ENCODE peak calls at places on chromosome 5, in nine cellular contexts. S is upper lobe of right lung, L is right lobe of liver, N is lower lobe of right lung, P is heart left ventricle, V is cardiac muscle cell, E is A549, T is AG10803, K is H1. I is an unnamed sample.

GRCh38 chr5:122515709-122516431 is 203.8 kb downstream of the SNCAIP start:
- DNase-seq in S (no peak), L (peak), N (no peak), P (peak), V (peak), E (peak), T (peak), K (no peak), I (peak)

GRCh38 chr5:1537166-1538154 is 13.7 kb upstream of the LPCAT1 start:
- DNase-seq in S (peak), L (peak), N (no peak), P (peak), V (no peak), E (no peak), T (no peak), K (peak), I (no peak)

GRCh38 chr5:81334304-81335061 is 33.1 kb downstream of the ZCCHC9 start:
- DNase-seq in S (no peak), L (no peak), N (no peak), P (no peak), V (no peak), E (no peak), T (no peak), K (no peak), I (no peak)

GRCh38 chr5:149317281-149318048 is 27.8 kb upstream of the GRPEL2 start:
- DNase-seq in S (no peak), L (no peak), N (no peak), P (no peak), V (peak), E (peak), T (peak), K (no peak), I (no peak)

GRCh38 chr5:167840736-167841135 is 450.7 kb upstream of the WWC1 start:
- DNase-seq in S (no peak), L (no peak), N (no peak), P (no peak), V (no peak), E (no peak), T (peak), K (no peak), I (no peak)

GRCh38 chr5:145464194-145464593 is 370.9 kb downstream of the PRELID2 start:
- DNase-seq in S (no peak), L (no peak), N (no peak), P (no peak), V (no peak), E (no peak), T (no peak), K (no peak), I (no peak)

GRCh38 chr5:52987711-52988329 is 1.3 kb upstream of the ITGA2 start:
- DNase-seq in S (no peak), L (no peak), N (no peak), P (no peak), V (no peak), E (peak), T (no peak), K (no peak), I (no peak)

GRCh38 chr5:115685480-115685879 is 59.6 kb upstream of the TMED7 start:
- DNase-seq in S (no peak), L (no peak), N (no peak), P (no peak), V (no peak), E (no peak), T (no peak), K (no peak), I (no peak)

GRCh38 chr5:173547579-173547978 is 68.9 kb downstream of the BOD1 start:
- DNase-seq in S (no peak), L (no peak), N (no peak), P (no peak), V (no peak), E (no peak), T (peak), K (no peak), I (peak)

GRCh38 chr5:162096448-162096847 is 28.9 kb downstream of the GABRG2 start:
- DNase-seq in S (no peak), L (no peak), N (no peak), P (no peak), V (no peak), E (no peak), T (no peak), K (no peak), I (no peak)
- TF ChIP-seq CTCF in S (no peak), L (no peak), N (no peak), P (no peak), V (no peak), E (no peak), T (no peak), K (no peak), I (peak)

GRCh38 chr5:78641060-78641474 is 7.5 kb downstream of the LHFPL2 start:
- DNase-seq in S (no peak), L (no peak), N (no peak), P (no peak), V (no peak), E (no peak), T (no peak), K (no peak), I (no peak)
- H3K4me3 ChIP-seq in S (no peak), L (no peak), N (no peak), P (no peak), V (peak), E (no peak), T (no peak), K (no peak), I (peak)

DNA sequence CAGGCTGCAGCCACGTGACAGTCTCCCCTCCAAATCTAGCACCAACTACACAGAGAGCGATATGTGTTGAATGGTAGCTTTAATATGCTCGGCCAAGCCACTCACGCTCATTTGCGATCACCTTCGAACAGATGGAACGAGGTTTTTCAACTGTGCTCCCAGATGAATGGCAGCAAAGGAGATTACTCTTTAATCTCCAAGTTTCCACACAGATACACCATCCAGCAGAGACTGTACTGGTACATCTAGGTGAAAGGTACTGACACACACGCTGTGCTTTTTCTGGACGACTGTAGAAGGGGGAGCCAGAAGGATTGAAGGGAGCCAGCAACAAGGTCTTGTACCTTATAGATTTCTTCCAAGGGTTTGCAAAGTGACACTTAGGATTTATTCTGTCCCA is 263.9 kb downstream of the NR3C1 start:
- DNase-seq in S (no peak), L (no peak), N (no peak), P (no peak), V (no peak), E (no peak), T (no peak), K (no peak), I (no peak)
- TF ChIP-seq CTCF in S (no peak), L (no peak), N (no peak), P (no peak), V (no peak), E (no peak), T (no peak), K (no peak), I (no peak)

GRCh38 chr5:153516503-153516902 is 26.0 kb downstream of the GRIA1 start:
- DNase-seq in S (no peak), L (no peak), N (no peak), P (no peak), V (no peak), E (no peak), T (no peak), K (no peak), I (no peak)
- H3K4me3 ChIP-seq in S (no peak), L (no peak), N (no peak), P (no peak), V (no peak), E (no peak), T (no peak), K (no peak), I (no peak)

GRCh38 chr5:154359222-154359583 is 86.6 kb upstream of the SAP30L start:
- DNase-seq in S (no peak), L (no peak), N (no peak), P (no peak), V (no peak), E (no peak), T (no peak), K (no peak), I (no peak)
- TF ChIP-seq CTCF in S (no peak), L (no peak), N (no peak), P (no peak), V (no peak), E (no peak), T (no peak), K (no peak), I (no peak)

GRCh38 chr5:55160493-55161209 is 680 bp downstream of the GPX8 start:
- DNase-seq in S (no peak), L (no peak), N (no peak), P (peak), V (peak), E (peak), T (peak), K (no peak), I (peak)

GRCh38 chr5:55154893-55155292 is 5.1 kb upstream of the GPX8 start:
- DNase-seq in S (no peak), L (no peak), N (no peak), P (no peak), V (no peak), E (no peak), T (peak), K (no peak), I (no peak)

DNA sequence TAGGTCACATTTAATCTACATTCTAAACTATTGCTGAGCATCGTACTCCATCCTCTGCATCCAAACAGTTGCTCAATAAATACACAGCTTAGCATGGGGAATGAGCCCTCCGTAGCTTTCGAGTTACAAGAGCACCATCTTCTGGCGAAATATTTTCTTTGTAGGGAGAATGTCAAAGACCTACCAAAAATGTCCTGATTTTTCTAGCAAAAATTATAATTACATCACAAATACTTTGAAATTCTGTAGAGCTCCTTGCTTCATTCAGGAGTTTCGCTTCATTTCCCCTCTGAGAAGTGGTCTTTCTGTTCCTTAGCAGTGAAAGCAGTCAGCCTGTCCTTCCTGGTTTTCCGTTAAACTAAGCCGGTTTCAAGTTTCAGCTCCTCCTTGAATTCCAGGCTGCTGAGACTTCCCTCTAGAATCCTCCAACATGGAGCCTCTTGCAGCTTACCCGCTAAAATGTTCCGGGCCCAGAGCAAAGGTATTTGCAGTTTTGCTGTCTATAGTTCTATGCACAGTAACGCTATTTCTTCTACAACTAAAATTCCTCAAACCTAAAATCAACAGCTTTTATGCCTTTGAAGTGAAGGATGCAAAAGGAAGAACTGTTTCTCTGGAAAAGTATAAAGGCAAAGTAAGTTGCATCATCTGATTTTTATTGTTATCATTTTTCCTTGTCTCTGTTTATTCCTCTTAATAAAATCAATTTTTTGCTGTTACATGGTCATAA is at the start of gene GPX8:
- DNase-seq in S (no peak), L (no peak), N (no peak), P (peak), V (peak), E (peak), T (peak), K (no peak), I (peak)
- H3K4me3 ChIP-seq in S (peak), L (peak), N (peak), P (peak), V (peak), E (peak), T (peak), K (peak), I (peak)

DNA sequence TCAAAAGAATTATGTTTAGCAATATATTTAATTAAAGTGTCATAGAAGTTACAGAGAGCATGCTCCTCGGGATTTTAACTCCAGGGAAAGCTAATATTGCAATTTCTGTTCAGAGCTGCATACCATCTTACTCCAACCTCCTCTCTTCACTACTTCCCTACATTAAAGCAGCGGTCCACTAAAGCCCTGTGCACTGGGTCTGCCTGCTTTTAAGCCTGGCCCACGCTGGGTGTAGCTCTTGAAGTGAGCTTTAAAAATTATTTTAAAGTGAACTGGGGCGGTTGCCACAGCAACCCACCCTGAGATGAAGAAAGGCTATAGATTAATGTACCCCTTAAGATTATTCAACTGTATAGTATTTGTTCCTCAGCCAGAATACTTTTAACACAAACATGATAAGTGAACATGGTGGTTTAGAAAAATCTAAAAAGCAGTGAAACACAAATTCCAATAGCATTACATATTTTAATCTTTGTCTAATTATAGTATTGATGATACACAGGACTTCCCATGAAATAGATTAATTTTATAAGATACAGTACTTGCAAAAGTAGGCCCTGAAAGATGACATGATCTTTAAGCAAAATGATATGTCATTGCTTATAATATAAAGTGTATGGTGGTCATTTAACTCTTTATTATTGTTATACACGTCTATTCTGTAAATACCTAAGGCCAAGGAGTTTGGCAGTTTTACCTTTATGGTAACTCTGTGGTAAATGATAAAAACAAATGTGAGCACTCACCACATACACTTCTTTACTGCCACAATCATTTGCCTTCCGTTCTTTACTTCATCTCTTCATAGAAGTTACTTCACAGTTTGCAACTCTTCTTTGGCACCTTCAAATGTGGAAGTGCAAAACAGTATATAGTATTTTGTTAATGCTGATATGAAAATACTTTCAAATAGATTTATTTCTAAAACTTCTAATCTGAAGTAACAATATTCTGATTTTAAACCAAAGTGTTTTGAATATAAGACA is 4.1 kb upstream of the MEF2C start:
- DNase-seq in S (no peak), L (peak), N (no peak), P (no peak), V (no peak), E (no peak), T (no peak), K (no peak), I (no peak)
- TF ChIP-seq CTCF in S (no peak), L (no peak), N (no peak), P (no peak), V (no peak), E (no peak), T (no peak), K (no peak), I (no peak)

DNA sequence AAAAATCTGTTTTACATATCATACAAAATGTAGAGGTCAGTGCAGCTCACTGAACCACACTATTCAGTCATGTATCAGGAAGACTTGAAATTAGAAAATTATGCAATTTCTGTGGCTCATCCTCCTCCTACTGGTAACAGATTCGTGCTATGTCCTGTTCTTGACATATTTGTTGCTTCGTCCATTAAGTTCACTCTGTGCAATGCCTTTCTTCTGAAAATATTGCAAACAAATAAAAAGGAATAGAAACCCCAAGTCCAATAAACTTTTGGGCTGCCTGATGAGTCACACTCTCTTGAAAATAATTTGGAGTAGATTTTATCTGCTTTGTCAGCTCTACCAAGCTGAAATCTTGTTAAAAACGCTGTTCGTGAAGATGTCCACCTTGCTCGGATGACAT is 391.2 kb downstream of the RAB3C start:
- DNase-seq in S (no peak), L (no peak), N (no peak), P (no peak), V (no peak), E (no peak), T (no peak), K (no peak), I (no peak)
- H3K4me3 ChIP-seq in S (no peak), L (no peak), N (no peak), P (no peak), V (no peak), E (no peak), T (no peak), K (no peak), I (no peak)

GRCh38 chr5:90294604-90295003 is 115.0 kb downstream of the CETN3 start:
- DNase-seq in S (no peak), L (no peak), N (no peak), P (no peak), V (peak), E (no peak), T (no peak), K (no peak), I (no peak)
- TF ChIP-seq CTCF in S (no peak), L (no peak), N (no peak), P (no peak), V (no peak), E (no peak), T (no peak), K (peak), I (no peak)

I was measured in epithelial cell of proximal tubule.